ENCODE peak calls at places on chromosomes 13 and 19, in eight cellular contexts. One of them, this sample, is unnamed.
A peak's percentile ranks its signal among the peaks of the same experiment; 100 is the strongest.

GRCh38 chr13:64925284-64925683 is 2304.9 kb downstream of the PCDH9 start:
- DNase-seq in breast epithelium: no peak
- DNase-seq in mucosa of descending colon: no peak
- DNase-seq in Peyer's patch: no peak
- DNase-seq in cardiac muscle cell: peak; percentile 64
- DNase-seq in colonic mucosa: no peak
- DNase-seq in CD8-positive, alpha-beta T cell: no peak
- DNase-seq in left ventricle myocardium inferior: no peak
- DNase-seq in this sample: no peak

GRCh38 chr13:44181938-44182337 is 191.7 kb upstream of the SERP2 start:
- DNase-seq in CD8-positive, alpha-beta T cell: no peak
- DNase-seq in mucosa of descending colon: no peak
- DNase-seq in left ventricle myocardium inferior: no peak
- DNase-seq in Peyer's patch: no peak
- DNase-seq in colonic mucosa: no peak
- DNase-seq in breast epithelium: no peak
- DNase-seq in cardiac muscle cell: no peak
- DNase-seq in this sample: no peak

GRCh38 chr13:92251815-92252214 is 853.4 kb downstream of the GPC5 start:
- DNase-seq in cardiac muscle cell: no peak
- DNase-seq in colonic mucosa: no peak
- DNase-seq in breast epithelium: no peak
- DNase-seq in mucosa of descending colon: no peak
- DNase-seq in Peyer's patch: no peak
- DNase-seq in CD8-positive, alpha-beta T cell: no peak
- DNase-seq in left ventricle myocardium inferior: no peak
- DNase-seq in this sample: no peak

GRCh38 chr19:31356587-31357314 is 7.5 kb upstream of the TSHZ3 start:
- DNase-seq in left ventricle myocardium inferior: peak; percentile 34
- DNase-seq in colonic mucosa: peak; percentile 31
- DNase-seq in Peyer's patch: no peak
- DNase-seq in breast epithelium: no peak
- DNase-seq in CD8-positive, alpha-beta T cell: peak; percentile 66
- DNase-seq in cardiac muscle cell: peak; percentile 54
- DNase-seq in mucosa of descending colon: peak; percentile 52
- DNase-seq in this sample: no peak

GRCh38 chr19:16338470-16339360 is 14.1 kb downstream of the KLF2 start:
- DNase-seq in left ventricle myocardium inferior: no peak
- DNase-seq in CD8-positive, alpha-beta T cell: peak; percentile 75
- DNase-seq in Peyer's patch: peak; percentile 71
- DNase-seq in mucosa of descending colon: no peak
- DNase-seq in cardiac muscle cell: no peak
- DNase-seq in colonic mucosa: no peak
- DNase-seq in breast epithelium: no peak
- DNase-seq in this sample: no peak

GRCh38 chr19:49502866-49503581 is 6.8 kb downstream of the RPS11 start:
- DNase-seq in CD8-positive, alpha-beta T cell: peak; percentile 66
- DNase-seq in breast epithelium: no peak
- DNase-seq in colonic mucosa: no peak
- DNase-seq in left ventricle myocardium inferior: no peak
- DNase-seq in cardiac muscle cell: peak; percentile 84
- DNase-seq in Peyer's patch: no peak
- DNase-seq in mucosa of descending colon: peak; percentile 57
- DNase-seq in this sample: peak; percentile 70

GRCh38 chr13:84255226-84255625 is 373.0 kb upstream of the SLITRK1 start:
- DNase-seq in Peyer's patch: no peak
- DNase-seq in colonic mucosa: no peak
- DNase-seq in mucosa of descending colon: no peak
- DNase-seq in CD8-positive, alpha-beta T cell: no peak
- DNase-seq in breast epithelium: no peak
- DNase-seq in left ventricle myocardium inferior: no peak
- DNase-seq in cardiac muscle cell: no peak
- DNase-seq in this sample: no peak

GRCh38 chr13:36815069-36815468 is 4.0 kb upstream of the RFXAP start:
- DNase-seq in CD8-positive, alpha-beta T cell: no peak
- DNase-seq in mucosa of descending colon: no peak
- DNase-seq in Peyer's patch: no peak
- DNase-seq in left ventricle myocardium inferior: no peak
- DNase-seq in colonic mucosa: no peak
- DNase-seq in breast epithelium: no peak
- DNase-seq in cardiac muscle cell: no peak
- DNase-seq in this sample: peak; percentile 26

GRCh38 chr19:38317104-38317612 is 1.4 kb upstream of the YIF1B start:
- DNase-seq in breast epithelium: no peak
- DNase-seq in colonic mucosa: no peak
- DNase-seq in cardiac muscle cell: no peak
- DNase-seq in mucosa of descending colon: no peak
- DNase-seq in left ventricle myocardium inferior: no peak
- DNase-seq in Peyer's patch: peak; percentile 59
- DNase-seq in CD8-positive, alpha-beta T cell: peak; percentile 61
- DNase-seq in this sample: no peak

GRCh38 chr13:40984670-40985366 is 34.3 kb downstream of the ELF1 start:
- DNase-seq in breast epithelium: no peak
- DNase-seq in left ventricle myocardium inferior: no peak
- DNase-seq in CD8-positive, alpha-beta T cell: no peak
- DNase-seq in Peyer's patch: no peak
- DNase-seq in colonic mucosa: no peak
- DNase-seq in mucosa of descending colon: no peak
- DNase-seq in cardiac muscle cell: no peak
- DNase-seq in this sample: no peak

DNA sequence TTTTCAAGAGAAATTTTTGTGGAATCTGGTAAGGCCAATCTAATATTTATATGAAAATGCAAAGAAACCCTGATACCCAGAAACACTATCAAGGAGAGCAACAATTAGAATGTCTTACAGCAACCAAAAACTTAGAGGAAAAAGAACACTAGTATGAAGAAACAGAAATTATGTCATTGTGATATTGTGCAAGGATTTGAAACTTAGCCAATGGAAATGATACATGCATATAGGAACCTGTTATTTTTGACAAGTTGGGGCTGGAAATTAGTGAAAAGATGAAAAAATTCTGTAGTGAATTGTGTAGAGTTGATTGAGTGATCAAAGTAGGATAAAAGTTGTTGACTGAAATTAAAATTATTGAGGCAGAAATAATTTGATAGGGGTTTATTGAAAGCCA is 792.6 kb upstream of the SLITRK6 start:
- DNase-seq in cardiac muscle cell: no peak
- DNase-seq in mucosa of descending colon: no peak
- DNase-seq in CD8-positive, alpha-beta T cell: no peak
- DNase-seq in colonic mucosa: no peak
- DNase-seq in Peyer's patch: no peak
- DNase-seq in left ventricle myocardium inferior: no peak
- DNase-seq in breast epithelium: no peak
- DNase-seq in this sample: no peak
- H3K4me1 ChIP-seq in cardiac muscle cell: no peaks in the 10 kb centered on the region
- H3K4me1 ChIP-seq in mucosa of descending colon: no peaks in the 10 kb centered on the region
- H3K4me1 ChIP-seq in CD8-positive, alpha-beta T cell: no peaks in the 10 kb centered on the region
- H3K4me1 ChIP-seq in colonic mucosa: no peaks in the 10 kb centered on the region
- H3K4me1 ChIP-seq in Peyer's patch: no peaks in the 10 kb centered on the region
- H3K4me1 ChIP-seq in left ventricle myocardium inferior: no peaks in the 10 kb centered on the region
- H3K4me1 ChIP-seq in breast epithelium: no peaks in the 10 kb centered on the region
- H3K4me1 ChIP-seq in this sample: no peaks in the 10 kb centered on the region

GRCh38 chr19:58577581-58578429 is 4.7 kb upstream of the MZF1 start:
- DNase-seq in breast epithelium: peak; percentile 30
- DNase-seq in left ventricle myocardium inferior: peak; percentile 12
- DNase-seq in cardiac muscle cell: no peak
- DNase-seq in CD8-positive, alpha-beta T cell: no peak
- DNase-seq in mucosa of descending colon: no peak
- DNase-seq in colonic mucosa: peak; percentile 18
- DNase-seq in Peyer's patch: no peak
- DNase-seq in this sample: no peak

GRCh38 chr19:58578430-58578925 is 5.3 kb upstream of the MZF1 start:
- DNase-seq in CD8-positive, alpha-beta T cell: no peak
- DNase-seq in Peyer's patch: no peak
- DNase-seq in mucosa of descending colon: no peak
- DNase-seq in breast epithelium: peak; percentile 19
- DNase-seq in left ventricle myocardium inferior: no peak
- DNase-seq in colonic mucosa: no peak
- DNase-seq in cardiac muscle cell: no peak
- DNase-seq in this sample: no peak

GRCh38 chr19:58582985-58583384 is 9.8 kb upstream of the MZF1 start:
- DNase-seq in cardiac muscle cell: no peak
- DNase-seq in colonic mucosa: no peak
- DNase-seq in mucosa of descending colon: no peak
- DNase-seq in CD8-positive, alpha-beta T cell: no peak
- DNase-seq in Peyer's patch: no peak
- DNase-seq in left ventricle myocardium inferior: no peak
- DNase-seq in breast epithelium: peak; percentile 12
- DNase-seq in this sample: no peak

GRCh38 chr19:58581227-58582141 is 8.3 kb upstream of the MZF1 start:
- DNase-seq in cardiac muscle cell: peak; percentile 94
- DNase-seq in breast epithelium: peak; percentile 80
- DNase-seq in colonic mucosa: peak; percentile 84
- DNase-seq in left ventricle myocardium inferior: peak; percentile 87
- DNase-seq in Peyer's patch: peak; percentile 81
- DNase-seq in mucosa of descending colon: peak; percentile 85
- DNase-seq in CD8-positive, alpha-beta T cell: peak; percentile 93
- DNase-seq in this sample: no peak

DNA sequence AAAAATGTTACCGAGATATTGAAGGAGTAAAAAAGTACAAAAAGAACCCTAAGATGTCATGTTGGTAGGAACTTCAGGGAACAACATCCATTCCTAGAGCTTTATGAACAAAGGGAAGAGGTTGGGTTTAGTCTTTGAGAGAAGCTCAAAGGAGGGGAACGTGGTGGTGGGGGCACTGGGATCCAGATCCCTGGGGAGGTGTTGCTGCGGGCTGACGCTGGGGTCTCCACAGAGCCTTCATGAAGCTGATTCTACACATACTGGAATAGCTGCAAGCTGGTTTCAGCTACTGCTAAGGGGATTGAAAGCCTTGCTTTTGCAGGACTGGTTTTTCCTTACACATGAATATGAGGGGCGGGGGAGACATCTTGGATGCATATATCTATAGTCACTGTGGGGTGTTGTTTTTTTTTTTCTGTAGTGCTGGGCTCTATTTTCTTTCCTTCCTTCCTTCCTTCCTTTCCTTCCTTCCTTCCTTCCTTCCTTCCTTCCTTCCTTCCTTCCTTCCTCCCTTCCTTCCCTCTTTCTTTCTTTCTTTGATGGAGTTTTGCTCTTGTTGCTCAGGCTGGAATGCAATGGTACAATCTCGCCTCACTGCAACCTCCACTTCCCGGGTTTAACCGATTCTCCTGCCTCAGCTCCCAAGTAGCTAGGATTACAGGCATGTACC is 6.5 kb upstream of the MZF1 start:
- DNase-seq in breast epithelium: no peak
- DNase-seq in left ventricle myocardium inferior: no peak
- DNase-seq in CD8-positive, alpha-beta T cell: no peak
- DNase-seq in mucosa of descending colon: no peak
- DNase-seq in colonic mucosa: no peak
- DNase-seq in cardiac muscle cell: no peak
- DNase-seq in Peyer's patch: no peak
- DNase-seq in this sample: no peak
- TF ChIP-seq CTCF in breast epithelium: no peak
- TF ChIP-seq CTCF in left ventricle myocardium inferior: no peak
- TF ChIP-seq CTCF in CD8-positive, alpha-beta T cell: no peak
- TF ChIP-seq CTCF in mucosa of descending colon: no peak
- TF ChIP-seq CTCF in colonic mucosa: no peak
- TF ChIP-seq CTCF in cardiac muscle cell: no peak
- TF ChIP-seq CTCF in Peyer's patch: no peak
- TF ChIP-seq CTCF in this sample: no peak

DNA sequence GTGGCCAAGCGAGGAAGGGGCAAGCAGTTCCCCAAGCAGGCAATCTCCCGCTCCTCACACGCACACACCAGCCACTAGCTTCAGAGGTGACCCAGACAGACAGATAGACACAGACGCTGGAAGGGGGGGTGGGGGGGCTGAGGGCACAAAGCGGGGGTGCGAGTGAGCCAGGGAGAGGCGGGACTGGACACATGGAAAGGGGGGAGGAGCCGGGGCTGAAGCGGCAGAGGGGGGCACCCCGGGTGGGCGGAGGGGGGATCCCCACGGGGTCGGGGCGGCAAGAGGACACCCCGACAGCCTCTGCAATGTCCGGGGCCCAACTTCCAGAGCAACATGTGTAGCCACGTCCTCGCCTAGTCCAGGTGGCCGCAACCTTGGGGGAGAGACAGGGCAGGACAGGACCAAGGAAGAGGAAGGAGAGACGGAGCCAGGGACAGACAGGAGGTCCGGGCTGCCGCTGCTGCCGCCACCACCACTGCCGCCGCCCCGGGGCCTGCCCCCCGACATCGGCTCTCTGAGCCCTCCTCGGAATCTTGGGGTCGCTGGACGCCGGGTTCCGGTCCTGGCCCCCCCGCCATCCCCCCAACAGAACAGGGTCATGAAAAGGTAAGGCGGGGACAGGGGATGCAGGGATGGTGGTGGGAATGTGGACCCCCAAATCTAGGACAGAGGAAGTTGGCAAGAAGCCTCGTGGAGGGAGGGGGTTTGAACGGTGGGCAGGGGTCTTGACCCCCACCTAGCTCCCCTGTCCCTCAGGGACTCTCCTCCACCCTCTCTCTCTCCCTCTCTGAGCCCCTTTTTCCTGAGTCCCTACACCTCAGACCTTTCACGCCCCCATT is 1.1 kb downstream of the GRIN2D start:
- DNase-seq in Peyer's patch: no peak
- DNase-seq in left ventricle myocardium inferior: no peak
- DNase-seq in mucosa of descending colon: no peak
- DNase-seq in cardiac muscle cell: no peak
- DNase-seq in CD8-positive, alpha-beta T cell: no peak
- DNase-seq in breast epithelium: no peak
- DNase-seq in colonic mucosa: no peak
- DNase-seq in this sample: no peak
- H3K4me1 ChIP-seq in Peyer's patch: peaks cover 16% of the 10 kb centered on the region
- H3K4me1 ChIP-seq in left ventricle myocardium inferior: peaks cover 40% of the 10 kb centered on the region
- H3K4me1 ChIP-seq in mucosa of descending colon: peaks cover 11% of the 10 kb centered on the region
- H3K4me1 ChIP-seq in cardiac muscle cell: peaks cover 17% of the 10 kb centered on the region
- H3K4me1 ChIP-seq in CD8-positive, alpha-beta T cell: peaks cover 57% of the 10 kb centered on the region
- H3K4me1 ChIP-seq in breast epithelium: peaks cover 9% of the 10 kb centered on the region
- H3K4me1 ChIP-seq in colonic mucosa: no peaks in the 10 kb centered on the region
- H3K4me1 ChIP-seq in this sample: peaks cover 14% of the 10 kb centered on the region

GRCh38 chr19:23439623-23440022 is 44.4 kb upstream of the ZNF91 start:
- DNase-seq in CD8-positive, alpha-beta T cell: no peak
- DNase-seq in colonic mucosa: no peak
- DNase-seq in Peyer's patch: no peak
- DNase-seq in breast epithelium: no peak
- DNase-seq in mucosa of descending colon: no peak
- DNase-seq in cardiac muscle cell: no peak
- DNase-seq in left ventricle myocardium inferior: no peak
- DNase-seq in this sample: peak; percentile 35

GRCh38 chr19:23436944-23437343 is 41.7 kb upstream of the ZNF91 start:
- DNase-seq in CD8-positive, alpha-beta T cell: no peak
- DNase-seq in Peyer's patch: no peak
- DNase-seq in cardiac muscle cell: no peak
- DNase-seq in colonic mucosa: no peak
- DNase-seq in left ventricle myocardium inferior: no peak
- DNase-seq in mucosa of descending colon: no peak
- DNase-seq in breast epithelium: no peak
- DNase-seq in this sample: peak; percentile 29

GRCh38 chr19:23440791-23441190 is 45.5 kb upstream of the ZNF91 start:
- DNase-seq in CD8-positive, alpha-beta T cell: no peak
- DNase-seq in cardiac muscle cell: no peak
- DNase-seq in Peyer's patch: no peak
- DNase-seq in mucosa of descending colon: no peak
- DNase-seq in left ventricle myocardium inferior: no peak
- DNase-seq in breast epithelium: no peak
- DNase-seq in colonic mucosa: no peak
- DNase-seq in this sample: peak; percentile 56

GRCh38 chr19:23437901-23438300 is 42.6 kb upstream of the ZNF91 start:
- DNase-seq in colonic mucosa: no peak
- DNase-seq in CD8-positive, alpha-beta T cell: no peak
- DNase-seq in cardiac muscle cell: no peak
- DNase-seq in Peyer's patch: no peak
- DNase-seq in breast epithelium: no peak
- DNase-seq in mucosa of descending colon: no peak
- DNase-seq in left ventricle myocardium inferior: no peak
- DNase-seq in this sample: peak; percentile 10

GRCh38 chr19:23440207-23440606 is 44.9 kb upstream of the ZNF91 start:
- DNase-seq in Peyer's patch: no peak
- DNase-seq in CD8-positive, alpha-beta T cell: no peak
- DNase-seq in left ventricle myocardium inferior: no peak
- DNase-seq in mucosa of descending colon: no peak
- DNase-seq in colonic mucosa: no peak
- DNase-seq in cardiac muscle cell: no peak
- DNase-seq in breast epithelium: no peak
- DNase-seq in this sample: peak; percentile 47
- TF ChIP-seq CTCF in Peyer's patch: no peak
- TF ChIP-seq CTCF in CD8-positive, alpha-beta T cell: no peak
- TF ChIP-seq CTCF in left ventricle myocardium inferior: no peak
- TF ChIP-seq CTCF in mucosa of descending colon: no peak
- TF ChIP-seq CTCF in colonic mucosa: no peak
- TF ChIP-seq CTCF in cardiac muscle cell: no peak
- TF ChIP-seq CTCF in breast epithelium: no peak
- TF ChIP-seq CTCF in this sample: peak; percentile 53